ENCODE peak calls at places on chromosome 6, in seven cellular contexts. U is CD4-positive, alpha-beta T cell; E is foreskin fibroblast; X is fibroblast of villous mesenchyme; R is AG09309; B is Calu3; G is transverse colon. I is an unnamed sample.

GRCh38 chr6:126761854-126762253 is 356.6 kb upstream of the RSPO3 start:
- DNase-seq in U (no peak), E (no peak), X (no peak), R (no peak), B (no peak), G (no peak), I (no peak)

GRCh38 chr6:146026873-146027272 is 2.0 kb upstream of the GRM1 start:
- DNase-seq in U (no peak), E (no peak), X (no peak), R (no peak), B (no peak), G (no peak), I (no peak)

GRCh38 chr6:26195924-26196845 is 109.0 kb downstream of the HFE start:
- DNase-seq in U (no peak), E (peak), X (peak), R (no peak), B (no peak), G (peak), I (no peak)

GRCh38 chr6:38775870-38776269 is 60.8 kb downstream of the DNAH8 start:
- DNase-seq in U (no peak), E (no peak), X (no peak), R (no peak), B (no peak), G (no peak), I (peak)

GRCh38 chr6:51049983-51050877 is 231.6 kb downstream of the TFAP2B start:
- DNase-seq in U (no peak), E (no peak), X (no peak), R (no peak), B (no peak), G (no peak), I (no peak)

GRCh38 chr6:18506387-18507017 is 119.4 kb downstream of the RNF144B start:
- DNase-seq in U (no peak), E (no peak), X (no peak), R (no peak), B (no peak), G (no peak), I (no peak)

GRCh38 chr6:163790296-163790840 is 375.9 kb downstream of the QKI start:
- DNase-seq in U (no peak), E (no peak), X (peak), R (no peak), B (no peak), G (no peak), I (no peak)

GRCh38 chr6:84356907-84357306 is 129.5 kb upstream of the CEP162 start:
- DNase-seq in U (no peak), E (peak), X (no peak), R (no peak), B (no peak), G (no peak), I (no peak)

GRCh38 chr6:33668914-33669313 is 42.6 kb downstream of the UQCC2 start:
- DNase-seq in U (peak), E (no peak), X (no peak), R (no peak), B (peak), G (peak), I (no peak)

GRCh38 chr6:132253211-132253610 is 148.1 kb downstream of the MOXD1 start:
- DNase-seq in U (no peak), E (peak), X (no peak), R (no peak), B (no peak), G (no peak), I (no peak)

GRCh38 chr6:157157228-157157627 is 166.1 kb downstream of the TMEM242 start:
- DNase-seq in U (no peak), E (no peak), X (no peak), R (no peak), B (no peak), G (no peak), I (no peak)

GRCh38 chr6:87945181-87945580 is 102.5 kb upstream of the SPACA1 start:
- DNase-seq in U (no peak), E (no peak), X (no peak), R (no peak), B (no peak), G (no peak), I (no peak)

GRCh38 chr6:108736832-108737231 is 111.4 kb upstream of the ARMC2 start:
- DNase-seq in U (no peak), E (peak), X (peak), R (no peak), B (peak), G (no peak), I (no peak)

GRCh38 chr6:157632821-157633220 is 190.2 kb upstream of the SNX9 start:
- DNase-seq in U (no peak), E (peak), X (peak), R (peak), B (no peak), G (no peak), I (no peak)

GRCh38 chr6:37819802-37820712 is 530 bp downstream of the ZFAND3 start:
- DNase-seq in U (peak), E (peak), X (peak), R (no peak), B (peak), G (peak), I (no peak)

GRCh38 chr6:13011612-13012146 is 295.1 kb downstream of the PHACTR1 start:
- DNase-seq in U (no peak), E (no peak), X (no peak), R (no peak), B (no peak), G (no peak), I (no peak)

GRCh38 chr6:97445406-97445805 is 162.4 kb upstream of the MMS22L start:
- DNase-seq in U (no peak), E (no peak), X (no peak), R (no peak), B (no peak), G (no peak), I (no peak)

GRCh38 chr6:93575495-93575894 is 156.1 kb upstream of the EPHA7 start:
- DNase-seq in U (no peak), E (no peak), X (no peak), R (no peak), B (no peak), G (no peak), I (no peak)

GRCh38 chr6:168001037-168001348 is 3.5 kb downstream of the KIF25 start:
- DNase-seq in U (no peak), E (no peak), X (no peak), R (no peak), B (no peak), G (no peak), I (no peak)

GRCh38 chr6:21595265-21595950 is 1.9 kb downstream of the SOX4 start:
- DNase-seq in U (no peak), E (peak), X (peak), R (no peak), B (peak), G (peak), I (peak)

GRCh38 chr6:113092795-113093194 is 745.7 kb downstream of the RFPL4B start:
- DNase-seq in U (no peak), E (no peak), X (no peak), R (no peak), B (no peak), G (no peak), I (no peak)

GRCh38 chr6:116450185-116450710 is 10.9 kb upstream of the CALHM6 start:
- DNase-seq in U (no peak), E (no peak), X (no peak), R (no peak), B (no peak), G (no peak), I (no peak)

GRCh38 chr6:34132486-34133185 is 13.3 kb downstream of the GRM4 start:
- DNase-seq in U (no peak), E (peak), X (peak), R (no peak), B (peak), G (no peak), I (peak)

GRCh38 chr6:101779051-101779844 is 385.7 kb downstream of the GRIK2 start:
- DNase-seq in U (no peak), E (peak), X (peak), R (no peak), B (no peak), G (no peak), I (no peak)

GRCh38 chr6:31010393-31011060 is at the start of gene MUC22:
- DNase-seq in U (no peak), E (peak), X (no peak), R (peak), B (no peak), G (no peak), I (no peak)

GRCh38 chr6:137866914-137867684 is at the start of gene TNFAIP3:
- DNase-seq in U (peak), E (peak), X (peak), R (peak), B (peak), G (peak), I (peak)

GRCh38 chr6:164039954-164040375 is 625.4 kb downstream of the QKI start:
- DNase-seq in U (peak), E (peak), X (peak), R (no peak), B (no peak), G (peak), I (no peak)

GRCh38 chr6:43724914-43725642 is 37.5 kb upstream of the MRPS18A start:
- DNase-seq in U (peak), E (peak), X (peak), R (peak), B (peak), G (peak), I (peak)

GRCh38 chr6:39068391-39068790 is 19.8 kb downstream of the GLP1R start:
- DNase-seq in U (no peak), E (no peak), X (no peak), R (no peak), B (no peak), G (no peak), I (no peak)

GRCh38 chr6:26240157-26240980 is 124.6 kb upstream of the BTN3A2 start:
- DNase-seq in U (peak), E (peak), X (peak), R (no peak), B (no peak), G (peak), I (peak)

GRCh38 chr6:106145144-106145543 is 59.0 kb downstream of the PRDM1 start:
- DNase-seq in U (no peak), E (no peak), X (no peak), R (no peak), B (no peak), G (no peak), I (no peak)

GRCh38 chr6:53581161-53581560 is 36.3 kb upstream of the GCLC start:
- DNase-seq in U (no peak), E (peak), X (peak), R (peak), B (no peak), G (no peak), I (no peak)

GRCh38 chr6:52190409-52190808 is 4.2 kb downstream of the IL17A start:
- DNase-seq in U (no peak), E (no peak), X (no peak), R (no peak), B (no peak), G (no peak), I (peak)

GRCh38 chr6:84967389-84967788 is 203.0 kb upstream of the TBX18 start:
- DNase-seq in U (no peak), E (peak), X (peak), R (no peak), B (peak), G (no peak), I (no peak)

GRCh38 chr6:53495496-53495895 is 49.4 kb downstream of the GCLC start:
- DNase-seq in U (no peak), E (no peak), X (peak), R (no peak), B (no peak), G (no peak), I (no peak)

GRCh38 chr6:155765275-155766194 is 309.9 kb upstream of the NOX3 start:
- DNase-seq in U (no peak), E (peak), X (peak), R (no peak), B (no peak), G (no peak), I (no peak)
- TF ChIP-seq CTCF in U (no peak), E (no peak), X (no peak), R (no peak), B (no peak), G (no peak), I (no peak)

GRCh38 chr6:139776051-139776450 is 401.6 kb upstream of the CITED2 start:
- DNase-seq in U (no peak), E (no peak), X (no peak), R (no peak), B (no peak), G (no peak), I (no peak)

GRCh38 chr6:139779988-139780774 is 405.7 kb upstream of the CITED2 start:
- DNase-seq in U (no peak), E (no peak), X (no peak), R (no peak), B (no peak), G (no peak), I (no peak)

GRCh38 chr6:139778688-139779087 is 404.2 kb upstream of the CITED2 start:
- DNase-seq in U (no peak), E (peak), X (no peak), R (peak), B (no peak), G (no peak), I (no peak)

GRCh38 chr6:139778113-139778512 is 403.7 kb upstream of the CITED2 start:
- DNase-seq in U (no peak), E (no peak), X (no peak), R (no peak), B (no peak), G (no peak), I (no peak)

GRCh38 chr6:139777202-139777970 is 402.9 kb upstream of the CITED2 start:
- DNase-seq in U (no peak), E (no peak), X (peak), R (no peak), B (no peak), G (no peak), I (no peak)
- TF ChIP-seq CTCF in U (no peak), E (no peak), X (no peak), R (no peak), B (no peak), G (no peak), I (no peak)

DNA sequence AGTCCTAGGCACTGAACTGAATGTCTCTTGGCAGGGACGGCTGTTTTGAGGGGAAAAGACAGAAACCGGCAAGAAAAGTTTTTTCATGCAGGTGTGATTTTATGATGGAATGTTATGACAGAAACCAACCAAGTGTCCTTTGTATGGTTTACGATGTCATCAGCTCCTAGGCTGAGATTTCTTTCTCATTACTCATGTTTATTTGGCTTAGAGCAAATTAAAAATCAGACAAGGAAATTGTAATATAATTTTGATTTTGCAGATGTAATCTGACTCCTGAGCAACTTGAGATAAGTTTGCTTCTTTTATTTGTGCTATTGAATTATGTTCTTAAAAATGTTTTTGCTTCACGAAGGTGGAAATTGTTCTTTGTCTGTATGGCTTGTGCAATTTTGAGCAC is 58.8 kb upstream of the MAP3K7 start:
- DNase-seq in U (no peak), E (no peak), X (no peak), R (no peak), B (no peak), G (no peak), I (no peak)
- TF ChIP-seq CTCF in U (no peak), E (no peak), X (no peak), R (no peak), B (no peak), G (no peak), I (no peak)

GRCh38 chr6:150016324-150017185 is 8.8 kb downstream of the RAET1L start:
- DNase-seq in U (peak), E (peak), X (peak), R (peak), B (peak), G (peak), I (peak)
- TF ChIP-seq CTCF in U (peak), E (peak), X (peak), R (peak), B (no peak), G (peak), I (peak)

GRCh38 chr6:90100059-90100665 is 196.5 kb downstream of the BACH2 start:
- DNase-seq in U (no peak), E (no peak), X (no peak), R (no peak), B (no peak), G (no peak), I (no peak)

GRCh38 chr6:90098637-90099036 is 198.0 kb downstream of the BACH2 start:
- DNase-seq in U (no peak), E (peak), X (no peak), R (no peak), B (no peak), G (no peak), I (no peak)

GRCh38 chr6:90097357-90097756 is 199.3 kb downstream of the BACH2 start:
- DNase-seq in U (no peak), E (no peak), X (no peak), R (no peak), B (no peak), G (no peak), I (no peak)

GRCh38 chr6:90096818-90097217 is 199.8 kb downstream of the BACH2 start:
- DNase-seq in U (no peak), E (no peak), X (no peak), R (no peak), B (no peak), G (no peak), I (no peak)

DNA sequence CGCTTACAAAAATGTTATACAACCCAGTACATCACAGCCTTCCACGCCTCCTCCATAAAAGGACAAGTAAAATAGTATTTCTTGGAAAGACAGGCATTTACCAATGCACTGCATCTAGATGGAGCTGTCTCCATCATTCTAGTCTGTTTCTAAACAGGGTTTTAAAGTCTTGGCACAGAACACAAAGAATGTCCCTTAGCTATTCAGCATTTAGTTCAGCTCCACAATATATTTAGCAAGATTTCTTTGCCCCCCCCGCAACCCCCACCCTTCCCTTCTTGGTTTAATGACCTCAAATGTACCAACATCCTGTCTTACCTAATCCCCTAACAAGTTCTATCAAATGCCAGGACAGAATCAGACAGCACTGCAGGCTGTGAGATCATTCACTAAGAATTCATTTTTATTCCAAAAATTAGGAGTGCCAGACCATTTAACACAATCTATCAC is 198.6 kb downstream of the BACH2 start:
- DNase-seq in U (no peak), E (peak), X (peak), R (peak), B (no peak), G (peak), I (no peak)
- TF ChIP-seq CTCF in U (peak), E (peak), X (peak), R (peak), B (peak), G (no peak), I (no peak)

I was measured in GM13977.